ENCODE peak calls at places on chromosomes 6 and 20, in nine cellular contexts. K is fibroblast of the conjunctiva, A is HTR-8/SVneo, N is cardiac septum, T is AG09309, W is pancreas, Z is endothelial cell, C is PC-9, R is NCI-H2171 treated with DMSO at 0.1 percent for 48 hours. P is an unnamed sample.

GRCh38 chr6:33925869-33926268 is 122.1 kb upstream of the MLN start:
- DNase-seq in K (no peak), A (no peak), N (no peak), T (no peak), W (no peak), Z (no peak), C (no peak), R (peak; percentile 84), P (no peak)

GRCh38 chr6:25302677-25303128 is 23.5 kb downstream of the CARMIL1 start:
- DNase-seq in K (no peak), A (peak; percentile 53), N (no peak), T (peak; percentile 82), W (no peak), Z (no peak), C (no peak), R (no peak), P (no peak)

GRCh38 chr6:84776392-84776791 is 12.0 kb upstream of the TBX18 start:
- DNase-seq in K (no peak), A (no peak), N (no peak), T (no peak), W (no peak), Z (no peak), C (no peak), R (no peak), P (no peak)

GRCh38 chr6:89874438-89874837 is 19.8 kb upstream of the GJA10 start:
- DNase-seq in K (no peak), A (no peak), N (no peak), T (no peak), W (no peak), Z (no peak), C (no peak), R (no peak), P (peak; percentile 4)

GRCh38 chr6:15495375-15495901 is 167.4 kb downstream of the DTNBP1 start:
- DNase-seq in K (no peak), A (no peak), N (peak; percentile 80), T (no peak), W (no peak), Z (no peak), C (no peak), R (no peak), P (no peak)

GRCh38 chr6:150491131-150491795 is 108.4 kb upstream of the PLEKHG1 start:
- DNase-seq in K (no peak), A (no peak), N (no peak), T (peak; percentile 40), W (no peak), Z (no peak), C (peak; percentile 14), R (no peak), P (peak; percentile 17)

GRCh38 chr20:4800676-4801449 is 79.2 kb downstream of the PRND start:
- DNase-seq in K (no peak), A (no peak), N (no peak), T (no peak), W (no peak), Z (no peak), C (no peak), R (no peak), P (no peak)

GRCh38 chr20:8094415-8094818 is 37.6 kb upstream of the PLCB1 start:
- DNase-seq in K (peak; percentile 90), A (no peak), N (no peak), T (no peak), W (peak; percentile 64), Z (no peak), C (no peak), R (peak; percentile 57), P (no peak)

GRCh38 chr6:1244941-1245340 is 67.0 kb upstream of the FOXQ1 start:
- DNase-seq in K (no peak), A (no peak), N (no peak), T (peak; percentile 52), W (no peak), Z (no peak), C (no peak), R (no peak), P (peak; percentile 13)

GRCh38 chr6:104705095-104705707 is 154.5 kb downstream of the HACE1 start:
- DNase-seq in K (no peak), A (peak; percentile 32), N (peak; percentile 78), T (no peak), W (no peak), Z (peak; percentile 43), C (peak; percentile 40), R (no peak), P (no peak)

GRCh38 chr6:48423640-48424365 is 312.8 kb upstream of the PTCHD4 start:
- DNase-seq in K (no peak), A (no peak), N (no peak), T (no peak), W (no peak), Z (no peak), C (no peak), R (no peak), P (no peak)

GRCh38 chr6:15876406-15876805 is 213.6 kb upstream of the DTNBP1 start:
- DNase-seq in K (no peak), A (no peak), N (no peak), T (no peak), W (no peak), Z (no peak), C (no peak), R (no peak), P (no peak)

GRCh38 chr6:36120979-36121706 is 9.2 kb upstream of the MAPK13 start:
- DNase-seq in K (peak; percentile 34), A (no peak), N (no peak), T (no peak), W (no peak), Z (no peak), C (peak; percentile 72), R (no peak), P (peak; percentile 64)

GRCh38 chr6:11139051-11139960 is 27.8 kb upstream of the ERVFRD-1 start:
- DNase-seq in K (peak; percentile 26), A (no peak), N (no peak), T (no peak), W (no peak), Z (no peak), C (peak; percentile 53), R (no peak), P (peak; percentile 96)

GRCh38 chr20:47558699-47559098 is 57.0 kb downstream of the NCOA3 start:
- DNase-seq in K (peak; percentile 49), A (no peak), N (no peak), T (no peak), W (no peak), Z (no peak), C (no peak), R (no peak), P (no peak)

GRCh38 chr6:125188037-125188436 is 34.5 kb downstream of the TPD52L1 start:
- DNase-seq in K (no peak), A (no peak), N (no peak), T (no peak), W (no peak), Z (no peak), C (no peak), R (no peak), P (no peak)

GRCh38 chr6:89941031-89941775 is 46.9 kb downstream of the GJA10 start:
- DNase-seq in K (peak; percentile 33), A (no peak), N (no peak), T (no peak), W (peak; percentile 66), Z (no peak), C (no peak), R (peak; percentile 20), P (no peak)

GRCh38 chr6:2429460-2429859 is 184.1 kb upstream of the GMDS start:
- DNase-seq in K (peak; percentile 28), A (no peak), N (no peak), T (no peak), W (no peak), Z (no peak), C (no peak), R (no peak), P (no peak)

GRCh38 chr20:37190354-37190753 is 11.0 kb upstream of the MROH8 start:
- DNase-seq in K (no peak), A (no peak), N (no peak), T (no peak), W (no peak), Z (no peak), C (no peak), R (no peak), P (no peak)

GRCh38 chr6:14889172-14889571 is 356.7 kb upstream of the JARID2 start:
- DNase-seq in K (no peak), A (no peak), N (no peak), T (no peak), W (no peak), Z (no peak), C (no peak), R (no peak), P (peak; percentile 76)

GRCh38 chr6:121093928-121094327 is 240.4 kb downstream of the TBC1D32 start:
- DNase-seq in K (no peak), A (peak; percentile 4), N (no peak), T (peak; percentile 16), W (no peak), Z (no peak), C (no peak), R (no peak), P (no peak)

GRCh38 chr20:11902264-11902663 is 15.4 kb upstream of the BTBD3 start:
- DNase-seq in K (no peak), A (no peak), N (no peak), T (no peak), W (no peak), Z (no peak), C (no peak), R (peak; percentile 72), P (no peak)

GRCh38 chr6:127737009-127737486 is 160.1 kb downstream of the C6orf58 start:
- DNase-seq in K (peak; percentile 57), A (peak; percentile 56), N (no peak), T (peak; percentile 33), W (peak; percentile 46), Z (peak; percentile 42), C (peak; percentile 40), R (peak; percentile 89), P (peak; percentile 33)

GRCh38 chr6:104699598-104700329 is 160.0 kb downstream of the HACE1 start:
- DNase-seq in K (no peak), A (no peak), N (no peak), T (no peak), W (no peak), Z (no peak), C (no peak), R (no peak), P (no peak)

GRCh38 chr6:13763740-13764381 is 50.5 kb downstream of the MCUR1 start:
- DNase-seq in K (no peak), A (no peak), N (peak; percentile 19), T (no peak), W (no peak), Z (no peak), C (no peak), R (no peak), P (no peak)

GRCh38 chr6:28693751-28694443 is 168.2 kb downstream of the GPX5 start:
- DNase-seq in K (no peak), A (no peak), N (no peak), T (no peak), W (no peak), Z (peak; percentile 22), C (no peak), R (no peak), P (no peak)

GRCh38 chr6:41878246-41878645 is 16.9 kb downstream of the USP49 start:
- DNase-seq in K (no peak), A (peak; percentile 46), N (no peak), T (no peak), W (no peak), Z (no peak), C (no peak), R (no peak), P (peak; percentile 32)

GRCh38 chr6:19669206-19669605 is 168.0 kb upstream of the ID4 start:
- DNase-seq in K (no peak), A (no peak), N (no peak), T (no peak), W (peak; percentile 13), Z (no peak), C (peak; percentile 12), R (no peak), P (no peak)

P was measured in trophoblast cell.